ENCODE peak calls at places on chromosomes 16 and 17, in five cellular contexts. One of them, this sample, is unnamed.

GRCh38 chr17:13014801-13015200 is 3.0 kb downstream of the ELAC2 start:
- DNase-seq in body of pancreas: no peak
- DNase-seq in ascending aorta: no peak
- DNase-seq in uterus: no peak
- DNase-seq in substantia nigra: no peak
- DNase-seq in this sample: no peak

GRCh38 chr17:21005367-21005766 is 37.4 kb downstream of the USP22 start:
- DNase-seq in body of pancreas: no peak
- DNase-seq in ascending aorta: no peak
- DNase-seq in uterus: no peak
- DNase-seq in substantia nigra: no peak
- DNase-seq in this sample: no peak

GRCh38 chr16:75319513-75320401 is 68.3 kb upstream of the BCAR1 start:
- DNase-seq in body of pancreas: no peak
- DNase-seq in ascending aorta: no peak
- DNase-seq in uterus: no peak
- DNase-seq in substantia nigra: no peak
- DNase-seq in this sample: no peak

GRCh38 chr17:82170412-82170961 is 42.2 kb downstream of the CCDC57 start:
- DNase-seq in body of pancreas: no peak
- DNase-seq in ascending aorta: no peak
- DNase-seq in uterus: no peak
- DNase-seq in substantia nigra: no peak
- DNase-seq in this sample: no peak

GRCh38 chr17:75876938-75877751 is 1.2 kb downstream of the TRIM47 start:
- DNase-seq in body of pancreas: peak
- DNase-seq in ascending aorta: peak
- DNase-seq in uterus: peak
- DNase-seq in substantia nigra: peak
- DNase-seq in this sample: peak

GRCh38 chr17:1095093-1095852 is 84.5 kb downstream of the ABR start:
- DNase-seq in body of pancreas: no peak
- DNase-seq in ascending aorta: no peak
- DNase-seq in uterus: no peak
- DNase-seq in substantia nigra: no peak
- DNase-seq in this sample: no peak

GRCh38 chr16:27924411-27925118 is 138.9 kb downstream of the GSG1L start:
- DNase-seq in body of pancreas: no peak
- DNase-seq in ascending aorta: no peak
- DNase-seq in uterus: no peak
- DNase-seq in substantia nigra: no peak
- DNase-seq in this sample: no peak

GRCh38 chr16:67092227-67092626 is 17.5 kb upstream of the PHAF1 start:
- DNase-seq in body of pancreas: no peak
- DNase-seq in ascending aorta: no peak
- DNase-seq in uterus: no peak
- DNase-seq in substantia nigra: no peak
- DNase-seq in this sample: no peak

GRCh38 chr16:57486858-57487834 is 853 bp upstream of the DOK4 start:
- DNase-seq in body of pancreas: no peak
- DNase-seq in ascending aorta: no peak
- DNase-seq in uterus: no peak
- DNase-seq in substantia nigra: no peak
- DNase-seq in this sample: no peak

GRCh38 chr17:80187090-80187489 is 17.3 kb downstream of the CARD14 start:
- DNase-seq in body of pancreas: peak
- DNase-seq in ascending aorta: no peak
- DNase-seq in uterus: no peak
- DNase-seq in substantia nigra: no peak
- DNase-seq in this sample: no peak

GRCh38 chr17:69466905-69467630 is 52.6 kb downstream of the MAP2K6 start:
- DNase-seq in body of pancreas: peak
- DNase-seq in ascending aorta: no peak
- DNase-seq in uterus: no peak
- DNase-seq in substantia nigra: no peak
- DNase-seq in this sample: no peak

GRCh38 chr17:61425682-61426481 is 26.2 kb downstream of the TBX2 start:
- DNase-seq in body of pancreas: no peak
- DNase-seq in ascending aorta: no peak
- DNase-seq in uterus: no peak
- DNase-seq in substantia nigra: no peak
- DNase-seq in this sample: peak

GRCh38 chr17:81329927-81330883 is 35.1 kb upstream of the SLC38A10 start:
- DNase-seq in body of pancreas: no peak
- DNase-seq in ascending aorta: no peak
- DNase-seq in uterus: no peak
- DNase-seq in substantia nigra: no peak
- DNase-seq in this sample: no peak

GRCh38 chr17:61477204-61477834 is 25.1 kb downstream of the TBX4 start:
- DNase-seq in body of pancreas: no peak
- DNase-seq in ascending aorta: no peak
- DNase-seq in uterus: no peak
- DNase-seq in substantia nigra: no peak
- DNase-seq in this sample: no peak

GRCh38 chr17:57651996-57652395 is 93.1 kb downstream of the CCDC182 start:
- DNase-seq in body of pancreas: no peak
- DNase-seq in ascending aorta: no peak
- DNase-seq in uterus: no peak
- DNase-seq in substantia nigra: no peak
- DNase-seq in this sample: no peak

GRCh38 chr17:82698974-82699442 is 510 bp upstream of the RAB40B start:
- DNase-seq in body of pancreas: no peak
- DNase-seq in ascending aorta: no peak
- DNase-seq in uterus: no peak
- DNase-seq in substantia nigra: no peak
- DNase-seq in this sample: no peak

GRCh38 chr17:962650-963049 is 16.9 kb downstream of the NXN start:
- DNase-seq in body of pancreas: no peak
- DNase-seq in ascending aorta: no peak
- DNase-seq in uterus: no peak
- DNase-seq in substantia nigra: no peak
- DNase-seq in this sample: no peak

GRCh38 chr17:3667366-3668278 is 756 bp downstream of the TAX1BP3 start:
- DNase-seq in body of pancreas: peak
- DNase-seq in ascending aorta: peak
- DNase-seq in uterus: peak
- DNase-seq in substantia nigra: peak
- DNase-seq in this sample: peak

GRCh38 chr17:81057079-81057730 is 22.3 kb downstream of the BAIAP2 start:
- DNase-seq in body of pancreas: no peak
- DNase-seq in ascending aorta: no peak
- DNase-seq in uterus: peak
- DNase-seq in substantia nigra: peak
- DNase-seq in this sample: peak

GRCh38 chr17:41935641-41936040 is 5.2 kb downstream of the ODAD4 start:
- DNase-seq in body of pancreas: no peak
- DNase-seq in ascending aorta: no peak
- DNase-seq in uterus: no peak
- DNase-seq in substantia nigra: no peak
- DNase-seq in this sample: no peak

GRCh38 chr16:66541388-66542360 is 8.2 kb downstream of the TK2 start:
- DNase-seq in body of pancreas: no peak
- DNase-seq in ascending aorta: no peak
- DNase-seq in uterus: no peak
- DNase-seq in substantia nigra: no peak
- DNase-seq in this sample: no peak

GRCh38 chr17:57459286-57459915 is 203.1 kb downstream of the MSI2 start:
- DNase-seq in body of pancreas: no peak
- DNase-seq in ascending aorta: no peak
- DNase-seq in uterus: no peak
- DNase-seq in substantia nigra: no peak
- DNase-seq in this sample: no peak

GRCh38 chr16:29743827-29744531 is 1.8 kb downstream of the C16orf54 start:
- DNase-seq in body of pancreas: no peak
- DNase-seq in ascending aorta: no peak
- DNase-seq in uterus: no peak
- DNase-seq in substantia nigra: no peak
- DNase-seq in this sample: no peak

GRCh38 chr16:73186752-73187151 is 138.8 kb upstream of the ZFHX3 start:
- DNase-seq in body of pancreas: no peak
- DNase-seq in ascending aorta: no peak
- DNase-seq in uterus: no peak
- DNase-seq in substantia nigra: no peak
- DNase-seq in this sample: no peak

GRCh38 chr17:63946440-63947363 is 14.6 kb upstream of the CD79B start:
- DNase-seq in body of pancreas: peak
- DNase-seq in ascending aorta: no peak
- DNase-seq in uterus: no peak
- DNase-seq in substantia nigra: peak
- DNase-seq in this sample: no peak

GRCh38 chr17:48261297-48261880 is 153.8 kb downstream of the SNX11 start:
- DNase-seq in body of pancreas: no peak
- DNase-seq in ascending aorta: no peak
- DNase-seq in uterus: no peak
- DNase-seq in substantia nigra: no peak
- DNase-seq in this sample: no peak

GRCh38 chr16:15948532-15949209 is 745 bp upstream of the ABCC1 start:
- DNase-seq in body of pancreas: peak
- DNase-seq in ascending aorta: no peak
- DNase-seq in uterus: no peak
- DNase-seq in substantia nigra: no peak
- DNase-seq in this sample: no peak

GRCh38 chr16:73154063-73154870 is 106.3 kb upstream of the ZFHX3 start:
- DNase-seq in body of pancreas: no peak
- DNase-seq in ascending aorta: peak
- DNase-seq in uterus: no peak
- DNase-seq in substantia nigra: no peak
- DNase-seq in this sample: no peak

GRCh38 chr17:69444023-69444422 is 29.5 kb downstream of the MAP2K6 start:
- DNase-seq in body of pancreas: no peak
- DNase-seq in ascending aorta: no peak
- DNase-seq in uterus: no peak
- DNase-seq in substantia nigra: no peak
- DNase-seq in this sample: no peak

GRCh38 chr16:57795431-57795878 is 6.8 kb downstream of the KIFC3 start:
- DNase-seq in body of pancreas: peak
- DNase-seq in ascending aorta: no peak
- DNase-seq in uterus: no peak
- DNase-seq in substantia nigra: no peak
- DNase-seq in this sample: no peak

GRCh38 chr17:77609553-77610517 is 348.7 kb upstream of the TNRC6C start:
- DNase-seq in body of pancreas: no peak
- DNase-seq in ascending aorta: no peak
- DNase-seq in uterus: peak
- DNase-seq in substantia nigra: no peak
- DNase-seq in this sample: no peak

DNA sequence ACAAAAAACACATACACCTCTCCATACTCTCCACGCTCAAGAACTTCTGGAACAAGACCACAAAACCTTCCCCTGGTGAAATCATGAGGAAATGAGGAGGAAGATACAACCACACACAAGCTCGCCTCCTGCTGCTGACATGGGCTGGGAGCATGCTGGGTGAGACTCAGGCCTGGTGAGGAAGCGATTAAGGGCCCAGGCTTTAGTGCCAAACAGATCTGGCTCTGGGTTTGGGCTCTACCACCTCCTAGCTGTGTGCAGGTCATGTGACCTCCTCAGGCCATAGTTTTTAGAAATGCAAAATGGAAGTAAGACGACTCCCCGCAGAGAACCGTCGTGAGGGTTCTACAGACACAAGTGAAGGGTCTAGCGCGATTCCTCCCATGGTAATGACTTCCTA is 41.3 kb downstream of the VAC14 start:
- DNase-seq in body of pancreas: no peak
- DNase-seq in ascending aorta: no peak
- DNase-seq in uterus: no peak
- DNase-seq in substantia nigra: no peak
- DNase-seq in this sample: no peak
- H3K27ac ChIP-seq in body of pancreas: no peak
- H3K27ac ChIP-seq in ascending aorta: no peak
- H3K27ac ChIP-seq in uterus: no peak
- H3K27ac ChIP-seq in substantia nigra: no peak
- H3K27ac ChIP-seq in this sample: no peak

GRCh38 chr17:37742762-37743611 is 1.9 kb downstream of the HNF1B start:
- DNase-seq in body of pancreas: peak
- DNase-seq in ascending aorta: no peak
- DNase-seq in uterus: no peak
- DNase-seq in substantia nigra: no peak
- DNase-seq in this sample: no peak
- H3K27ac ChIP-seq in body of pancreas: peak
- H3K27ac ChIP-seq in ascending aorta: no peak
- H3K27ac ChIP-seq in uterus: no peak
- H3K27ac ChIP-seq in substantia nigra: no peak
- H3K27ac ChIP-seq in this sample: no peak

GRCh38 chr16:84838383-84838948 is 18.7 kb downstream of the CRISPLD2 start:
- DNase-seq in body of pancreas: no peak
- DNase-seq in ascending aorta: no peak
- DNase-seq in uterus: no peak
- DNase-seq in substantia nigra: no peak
- DNase-seq in this sample: no peak

GRCh38 chr16:84834403-84834772 is 14.6 kb downstream of the CRISPLD2 start:
- DNase-seq in body of pancreas: no peak
- DNase-seq in ascending aorta: no peak
- DNase-seq in uterus: no peak
- DNase-seq in substantia nigra: no peak
- DNase-seq in this sample: no peak

GRCh38 chr16:84836967-84837366 is 17.2 kb downstream of the CRISPLD2 start:
- DNase-seq in body of pancreas: no peak
- DNase-seq in ascending aorta: no peak
- DNase-seq in uterus: no peak
- DNase-seq in substantia nigra: no peak
- DNase-seq in this sample: no peak

GRCh38 chr16:84833542-84834402 is 14.0 kb downstream of the CRISPLD2 start:
- DNase-seq in body of pancreas: no peak
- DNase-seq in ascending aorta: no peak
- DNase-seq in uterus: no peak
- DNase-seq in substantia nigra: no peak
- DNase-seq in this sample: no peak

GRCh38 chr16:84836234-84836647 is 16.5 kb downstream of the CRISPLD2 start:
- DNase-seq in body of pancreas: peak
- DNase-seq in ascending aorta: peak
- DNase-seq in uterus: peak
- DNase-seq in substantia nigra: no peak
- DNase-seq in this sample: peak
- H3K27ac ChIP-seq in body of pancreas: peak
- H3K27ac ChIP-seq in ascending aorta: peak
- H3K27ac ChIP-seq in uterus: peak
- H3K27ac ChIP-seq in substantia nigra: no peak
- H3K27ac ChIP-seq in this sample: peak

GRCh38 chr16:56357765-56358322 is 67.5 kb downstream of the AMFR start:
- DNase-seq in body of pancreas: peak
- DNase-seq in ascending aorta: no peak
- DNase-seq in uterus: peak
- DNase-seq in substantia nigra: no peak
- DNase-seq in this sample: no peak
- H3K27ac ChIP-seq in body of pancreas: peak
- H3K27ac ChIP-seq in ascending aorta: peak
- H3K27ac ChIP-seq in uterus: peak
- H3K27ac ChIP-seq in substantia nigra: no peak
- H3K27ac ChIP-seq in this sample: peak

GRCh38 chr17:27671591-27671910 is 40.6 kb downstream of the LGALS9 start:
- DNase-seq in body of pancreas: no peak
- DNase-seq in ascending aorta: no peak
- DNase-seq in uterus: no peak
- DNase-seq in substantia nigra: no peak
- DNase-seq in this sample: no peak
- H3K27ac ChIP-seq in body of pancreas: no peak
- H3K27ac ChIP-seq in ascending aorta: no peak
- H3K27ac ChIP-seq in uterus: no peak
- H3K27ac ChIP-seq in substantia nigra: no peak
- H3K27ac ChIP-seq in this sample: no peak

This sample was measured in esophagus muscularis mucosa.